ENCODE peak calls at places on chromosomes 11 and 22, in five cellular contexts. M is osteoblast; W is Right ventricle myocardium superior; B is activated CD4-positive, alpha-beta T cell treated with anti-CD3 and anti-CD28 coated beads for 4 hours; T is HT1080. P is an unnamed sample.

GRCh38 chr11:57751676-57752253 is at the start of gene BTBD18:
- DNase-seq in M (peak), W (no peak), B (no peak), T (peak), P (no peak)

GRCh38 chr22:48367731-48368130 is 1459.9 kb downstream of the BRD1 start:
- DNase-seq in M (no peak), W (no peak), B (no peak), T (no peak), P (no peak)

GRCh38 chr11:7665473-7666291 is 7.6 kb downstream of the CYB5R2 start:
- DNase-seq in M (peak), W (peak), B (peak), T (peak), P (peak)

GRCh38 chr11:74288161-74288560 is 23.3 kb downstream of the P4HA3 start:
- DNase-seq in M (peak), W (no peak), B (no peak), T (peak), P (no peak)

GRCh38 chr11:3122775-3123201 is 42.3 kb downstream of the OSBPL5 start:
- DNase-seq in M (peak), W (peak), B (no peak), T (no peak), P (peak)

GRCh38 chr11:114150671-114151070 is 91.2 kb downstream of the ZBTB16 start:
- DNase-seq in M (peak), W (no peak), B (no peak), T (no peak), P (peak)

GRCh38 chr11:77705195-77705876 is 67.7 kb upstream of the CLNS1A start:
- DNase-seq in M (peak), W (no peak), B (no peak), T (peak), P (no peak)

GRCh38 chr11:110176366-110177056 is 83.3 kb downstream of the ZC3H12C start:
- DNase-seq in M (peak), W (no peak), B (no peak), T (peak), P (no peak)

GRCh38 chr11:114774599-114775365 is 96.5 kb downstream of the NXPE2 start:
- DNase-seq in M (peak), W (no peak), B (no peak), T (peak), P (no peak)

GRCh38 chr11:122491486-122491885 is 164.0 kb upstream of the UBASH3B start:
- DNase-seq in M (no peak), W (no peak), B (no peak), T (peak), P (no peak)

GRCh38 chr22:26401726-26402125 is 27.3 kb upstream of the ASPHD2 start:
- DNase-seq in M (no peak), W (no peak), B (no peak), T (peak), P (no peak)

GRCh38 chr22:32518848-32519247 is 44.2 kb downstream of the FBXO7 start:
- DNase-seq in M (no peak), W (no peak), B (no peak), T (no peak), P (no peak)

GRCh38 chr11:70536051-70536877 is 137.9 kb downstream of the CTTN start:
- DNase-seq in M (peak), W (peak), B (no peak), T (no peak), P (peak)

GRCh38 chr22:45638834-45639746 is 32.5 kb upstream of the ATXN10 start:
- DNase-seq in M (peak), W (peak), B (no peak), T (peak), P (peak)

GRCh38 chr11:64614927-64615326 is 23.9 kb downstream of the SLC22A12 start:
- DNase-seq in M (no peak), W (no peak), B (no peak), T (no peak), P (no peak)

GRCh38 chr22:39839198-39839597 is 54.4 kb downstream of the ENTHD1 start:
- DNase-seq in M (no peak), W (no peak), B (no peak), T (no peak), P (no peak)

GRCh38 chr22:46057762-46058420 is 80.9 kb upstream of the WNT7B start:
- DNase-seq in M (peak), W (peak), B (no peak), T (peak), P (peak)

GRCh38 chr11:61533401-61533800 is 24.9 kb downstream of the LRRC10B start:
- DNase-seq in M (no peak), W (no peak), B (no peak), T (no peak), P (no peak)

GRCh38 chr11:33920838-33921613 is 29.1 kb upstream of the LMO2 start:
- DNase-seq in M (no peak), W (no peak), B (no peak), T (no peak), P (no peak)

GRCh38 chr11:61967924-61968757 is 707 bp upstream of the FTH1 start:
- DNase-seq in M (peak), W (peak), B (peak), T (no peak), P (peak)

GRCh38 chr11:24155792-24156191 is 341.1 kb upstream of the LUZP2 start:
- DNase-seq in M (no peak), W (no peak), B (no peak), T (peak), P (no peak)